ENCODE peak calls at places on chromosomes 2 and 18, in four cellular contexts. P is vagina, Y is spleen, I is GM23338. V is an unnamed sample.

GRCh38 chr2:43623052-43623451 is 14.0 kb upstream of the PLEKHH2 start:
- DNase-seq in Y (no peak), I (no peak), P (no peak), V (no peak)

GRCh38 chr2:126719191-126720030 is 63.5 kb downstream of the GYPC start:
- DNase-seq in I (no peak), Y (no peak), P (no peak), V (no peak)

GRCh38 chr2:159228006-159228655 is 58.4 kb downstream of the WDSUB1 start:
- DNase-seq in Y (no peak), P (no peak), I (no peak), V (no peak)

GRCh38 chr2:109061736-109062557 is 67.1 kb upstream of the SH3RF3 start:
- DNase-seq in P (no peak), Y (peak; percentile 47), I (no peak), V (no peak)

GRCh38 chr2:100902833-100903405 is 83.0 kb downstream of the NPAS2 start:
- DNase-seq in P (no peak), I (no peak), Y (no peak), V (no peak)

GRCh38 chr18:66329716-66330115 is 274.2 kb downstream of the CDH19 start:
- DNase-seq in P (no peak), I (no peak), Y (no peak), V (no peak)

GRCh38 chr2:232573821-232574435 is 23.4 kb downstream of the EIF4E2 start:
- DNase-seq in I (no peak), P (no peak), Y (no peak), V (no peak)

GRCh38 chr2:240564571-240565266 is 3.6 kb upstream of the RNPEPL1 start:
- DNase-seq in P (no peak), I (no peak), Y (peak; percentile 73), V (peak; percentile 19)

GRCh38 chr2:221969087-221969829 is 329.5 kb downstream of the PAX3 start:
- DNase-seq in Y (no peak), P (no peak), I (peak; percentile 65), V (no peak)

GRCh38 chr2:205474746-205475145 is 207.6 kb upstream of the NRP2 start:
- DNase-seq in I (no peak), P (no peak), Y (no peak), V (no peak)

GRCh38 chr2:38514603-38515154 is 88.0 kb downstream of the HNRNPLL start:
- DNase-seq in Y (no peak), P (no peak), I (no peak), V (no peak)

GRCh38 chr2:230128943-230129342 is 60.2 kb upstream of the SLC16A14 start:
- DNase-seq in I (no peak), Y (no peak), P (no peak), V (no peak)

GRCh38 chr2:204576580-204576979 is 31.3 kb downstream of the PARD3B start:
- DNase-seq in P (no peak), I (no peak), Y (no peak), V (no peak)

GRCh38 chr18:63098014-63098981 is 221.3 kb downstream of the BCL2 start:
- DNase-seq in Y (no peak), I (no peak), P (no peak), V (no peak)

GRCh38 chr18:63284173-63284765 is 35.3 kb downstream of the BCL2 start:
- DNase-seq in P (no peak), Y (no peak), I (no peak), V (no peak)

GRCh38 chr2:19872302-19872701 is 29.5 kb downstream of the TTC32 start:
- DNase-seq in Y (peak; percentile 28), P (no peak), I (no peak), V (no peak)

GRCh38 chr2:127382836-127383235 is 4.9 kb downstream of the MAP3K2 start:
- DNase-seq in P (no peak), I (no peak), Y (no peak), V (no peak)

GRCh38 chr2:191126386-191126785 is 24.4 kb downstream of the STAT4 start:
- DNase-seq in Y (no peak), P (no peak), I (no peak), V (no peak)

GRCh38 chr2:229920011-229920781 is 1.6 kb downstream of the TRIP12 start:
- DNase-seq in Y (peak; percentile 78), P (no peak), I (no peak), V (no peak)

GRCh38 chr2:195482050-195482449 is 175.0 kb upstream of the SLC39A10 start:
- DNase-seq in Y (no peak), I (no peak), P (no peak), V (no peak)

GRCh38 chr18:9876867-9877654 is 8.7 kb upstream of the TXNDC2 start:
- DNase-seq in I (peak; percentile 27), Y (no peak), P (no peak), V (no peak)

GRCh38 chr2:119958642-119959268 is 54.1 kb upstream of the EPB41L5 start:
- DNase-seq in P (no peak), Y (no peak), I (no peak), V (no peak)

GRCh38 chr18:60413944-60414547 is 41.5 kb upstream of the MC4R start:
- DNase-seq in P (no peak), Y (no peak), I (peak; percentile 70), V (no peak)

GRCh38 chr18:48933578-48934399 is 17.0 kb downstream of the SMAD7 start:
- DNase-seq in I (no peak), P (no peak), Y (peak; percentile 82), V (no peak)

GRCh38 chr18:34965511-34965910 is 75.7 kb upstream of the MAPRE2 start:
- DNase-seq in P (no peak), Y (no peak), I (no peak), V (no peak)

GRCh38 chr2:239289545-239289944 is 111.3 kb downstream of the HDAC4 start:
- DNase-seq in Y (peak; percentile 74), I (no peak), P (no peak), V (no peak)

GRCh38 chr2:189298481-189298880 is 118.9 kb upstream of the COL5A2 start:
- DNase-seq in I (no peak), P (no peak), Y (no peak), V (no peak)

GRCh38 chr2:30670453-30670852 is 136.8 kb downstream of the CAPN13 start:
- DNase-seq in P (peak; percentile 49), Y (no peak), I (peak; percentile 52), V (no peak)

GRCh38 chr18:48750485-48751175 is 200.1 kb downstream of the SMAD7 start:
- DNase-seq in I (no peak), P (no peak), Y (peak; percentile 65), V (no peak)

GRCh38 chr2:146370821-146371220 is 1474.0 kb upstream of the ACVR2A start:
- DNase-seq in I (no peak), Y (no peak), P (no peak), V (no peak)

GRCh38 chr2:217901826-217902225 is 101.0 kb downstream of the TNS1 start:
- DNase-seq in P (no peak), Y (no peak), I (no peak), V (no peak)

GRCh38 chr18:30113454-30113853 is 929.1 kb downstream of the DSC3 start:
- DNase-seq in P (no peak), Y (no peak), I (no peak), V (no peak)

GRCh38 chr18:9792565-9793226 is 84.6 kb downstream of the RAB31 start:
- DNase-seq in Y (no peak), P (no peak), I (peak; percentile 76), V (no peak)

DNA sequence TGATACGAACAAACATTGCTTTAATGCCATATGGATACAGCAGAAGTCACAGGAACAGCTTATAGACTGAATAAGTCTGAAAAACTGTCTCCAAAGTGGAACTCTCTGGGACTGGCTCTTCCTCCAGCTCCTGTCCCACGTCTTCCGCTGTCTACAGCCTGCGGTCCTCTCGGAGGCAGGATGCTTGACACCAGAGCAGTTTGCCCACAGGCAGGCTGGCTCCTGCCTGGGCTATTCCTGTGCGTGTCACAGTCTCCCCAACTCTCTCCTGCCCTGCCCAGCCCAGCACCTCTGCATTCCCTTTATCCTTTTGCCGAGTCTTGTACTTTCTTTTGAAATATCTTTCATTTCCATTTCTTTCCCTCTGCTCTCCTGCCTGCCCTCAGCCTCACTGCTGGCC is 234.1 kb downstream of the FHOD3 start:
- DNase-seq in P (no peak), Y (no peak), I (no peak), V (no peak)
- H3K27ac ChIP-seq in P (no peak overlapping the region), Y (no peak overlapping the region), I (no peak overlapping the region), V (no peak overlapping the region)

GRCh38 chr2:47043891-47044239 is 111.2 kb downstream of the STPG4 start:
- DNase-seq in Y (no peak), I (no peak), P (no peak), V (no peak)

GRCh38 chr2:47040662-47041061 is 114.4 kb downstream of the STPG4 start:
- DNase-seq in Y (no peak), P (no peak), I (no peak), V (no peak)

GRCh38 chr2:47041065-47041464 is 114.0 kb downstream of the STPG4 start:
- DNase-seq in Y (no peak), I (no peak), P (no peak), V (no peak)

GRCh38 chr2:47041891-47042684 is 113.0 kb downstream of the STPG4 start:
- DNase-seq in P (no peak), I (peak; percentile 26), Y (no peak), V (no peak)

GRCh38 chr2:47043142-47043890 is 111.8 kb downstream of the STPG4 start:
- DNase-seq in P (no peak), I (peak; percentile 27), Y (peak; percentile 82), V (peak; percentile 84)
- TF ChIP-seq POLR2AphosphoS5 in P (no peak), I (no peak), Y (peak; percentile 69), V (no peak)

DNA sequence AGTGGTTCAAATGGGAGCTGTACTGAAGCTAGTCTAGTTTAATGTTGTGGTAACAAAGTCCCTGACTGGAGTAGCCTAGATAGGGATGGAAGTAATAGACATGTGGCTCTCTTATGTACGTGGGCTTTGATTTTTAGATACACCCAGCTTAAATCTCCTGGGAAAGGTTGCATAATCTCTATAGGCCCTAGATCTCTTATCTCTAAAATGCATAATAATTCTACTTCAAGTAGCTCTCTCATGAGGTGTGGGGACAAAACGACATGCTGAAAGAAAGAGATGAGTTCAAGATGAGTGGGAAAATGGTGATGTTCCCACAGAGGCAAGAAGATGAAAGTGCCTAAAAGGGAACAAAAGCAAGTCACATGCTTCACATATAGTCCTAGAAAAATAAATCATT is 148.5 kb upstream of the ITGA4 start:
- DNase-seq in I (no peak), Y (no peak), P (no peak), V (no peak)
- H3K27ac ChIP-seq in I (no peak overlapping the region), Y (peak overlapping the region; percentile 74), P (no peak overlapping the region), V (no peak overlapping the region)

DNA sequence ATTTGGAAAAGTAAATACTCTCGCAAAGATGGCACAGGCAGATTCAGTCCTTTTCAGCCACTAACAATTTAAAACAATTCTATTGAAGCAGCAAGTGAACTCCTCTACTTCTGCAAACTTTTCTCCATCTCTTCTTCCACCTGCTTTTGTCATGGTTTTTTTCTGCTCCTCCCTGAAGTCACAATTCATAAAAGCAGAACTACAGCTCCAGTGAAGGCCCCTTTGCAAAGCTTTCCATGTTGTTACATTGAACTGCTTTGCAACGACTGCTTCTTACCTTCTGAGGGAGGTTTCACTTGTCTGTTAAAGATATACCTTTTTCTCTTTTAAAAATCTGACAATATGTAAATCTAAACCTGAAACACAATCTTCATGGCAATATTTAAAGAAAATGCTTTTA is 3.7 kb upstream of the SERTAD2 start:
- DNase-seq in I (no peak), P (no peak), Y (no peak), V (no peak)
- TF ChIP-seq POLR2AphosphoS5 in I (no peak), P (no peak), Y (no peak), V (no peak)

V was measured in breast epithelium.